ENCODE peak calls at places on chromosome 12, in eight cellular contexts. G is CD4-positive, alpha-beta T cell; H is uterus; T is HFFc6; D is AG09319; A is sigmoid colon; X is MCF 10A; Y is IMR-90. U is an unnamed sample.

GRCh38 chr12:73841963-73842362 is 695.7 kb upstream of the ATXN7L3B start:
- DNase-seq in G (no peak), H (no peak), T (no peak), D (no peak), A (no peak), X (no peak), Y (no peak), U (no peak)

GRCh38 chr12:98162906-98163678 is 352.3 kb upstream of the TMPO start:
- DNase-seq in G (no peak), H (no peak), T (no peak), D (no peak), A (no peak), X (no peak), Y (no peak), U (no peak)

GRCh38 chr12:76586764-76587395 is 27.3 kb upstream of the OSBPL8 start:
- DNase-seq in G (peak; percentile 4), H (peak; percentile 35), T (peak; percentile 52), D (no peak), A (no peak), X (peak; percentile 61), Y (peak; percentile 67), U (peak; percentile 20)

GRCh38 chr12:112116232-112117060 is 7.9 kb upstream of the NAA25 start:
- DNase-seq in G (no peak), H (peak; percentile 24), T (peak; percentile 46), D (no peak), A (peak; percentile 70), X (peak; percentile 35), Y (peak; percentile 61), U (peak; percentile 46)

GRCh38 chr12:47561746-47562145 is 144.1 kb downstream of the RPAP3 start:
- DNase-seq in G (no peak), H (no peak), T (no peak), D (no peak), A (no peak), X (no peak), Y (no peak), U (no peak)

GRCh38 chr12:24679135-24679534 is 269.8 kb downstream of the BCAT1 start:
- DNase-seq in G (no peak), H (no peak), T (no peak), D (no peak), A (no peak), X (peak; percentile 38), Y (peak; percentile 40), U (no peak)

GRCh38 chr12:107319536-107320030 is 226.2 kb upstream of the CRY1 start:
- DNase-seq in G (no peak), H (no peak), T (no peak), D (no peak), A (no peak), X (no peak), Y (no peak), U (no peak)

GRCh38 chr12:4383304-4383865 is 3.9 kb upstream of the FGF23 start:
- DNase-seq in G (no peak), H (no peak), T (no peak), D (no peak), A (no peak), X (peak; percentile 8), Y (no peak), U (no peak)

GRCh38 chr12:64082866-64083268 is 139.2 kb downstream of the KICS2 start:
- DNase-seq in G (no peak), H (no peak), T (no peak), D (no peak), A (no peak), X (no peak), Y (no peak), U (no peak)

GRCh38 chr12:27535318-27535717 is 11.3 kb downstream of the PPFIBP1 start:
- DNase-seq in G (no peak), H (no peak), T (no peak), D (no peak), A (no peak), X (no peak), Y (no peak), U (no peak)

GRCh38 chr12:45435945-45436710 is 220.2 kb downstream of the ANO6 start:
- DNase-seq in G (no peak), H (no peak), T (no peak), D (peak; percentile 53), A (no peak), X (no peak), Y (no peak), U (no peak)

GRCh38 chr12:89450922-89451321 is 73.7 kb downstream of the GALNT4 start:
- DNase-seq in G (no peak), H (no peak), T (peak; percentile 48), D (no peak), A (no peak), X (no peak), Y (peak; percentile 76), U (no peak)

GRCh38 chr12:13841358-13841757 is 140.0 kb downstream of the GRIN2B start:
- DNase-seq in G (no peak), H (no peak), T (no peak), D (no peak), A (no peak), X (no peak), Y (no peak), U (no peak)

GRCh38 chr12:115632323-115632722 is 645.2 kb downstream of the MED13L start:
- DNase-seq in G (no peak), H (no peak), T (no peak), D (no peak), A (no peak), X (peak; percentile 38), Y (peak; percentile 28), U (no peak)
- TF ChIP-seq CTCF in G (no peak), H (no peak), T (peak; percentile 64), D (no peak), A (no peak), X (peak; percentile 46), Y (peak; percentile 36), U (peak; percentile 5)

GRCh38 chr12:77728018-77728417 is 102.7 kb upstream of the NAV3 start:
- DNase-seq in G (no peak), H (no peak), T (no peak), D (no peak), A (no peak), X (no peak), Y (no peak), U (no peak)

GRCh38 chr12:77723308-77723707 is 107.4 kb upstream of the NAV3 start:
- DNase-seq in G (no peak), H (no peak), T (no peak), D (no peak), A (no peak), X (peak; percentile 22), Y (no peak), U (no peak)

GRCh38 chr12:77727442-77728001 is 103.2 kb upstream of the NAV3 start:
- DNase-seq in G (no peak), H (no peak), T (no peak), D (no peak), A (no peak), X (no peak), Y (no peak), U (no peak)

GRCh38 chr12:77725611-77726010 is 105.1 kb upstream of the NAV3 start:
- DNase-seq in G (no peak), H (no peak), T (peak; percentile 95), D (no peak), A (no peak), X (no peak), Y (peak; percentile 67), U (no peak)

DNA sequence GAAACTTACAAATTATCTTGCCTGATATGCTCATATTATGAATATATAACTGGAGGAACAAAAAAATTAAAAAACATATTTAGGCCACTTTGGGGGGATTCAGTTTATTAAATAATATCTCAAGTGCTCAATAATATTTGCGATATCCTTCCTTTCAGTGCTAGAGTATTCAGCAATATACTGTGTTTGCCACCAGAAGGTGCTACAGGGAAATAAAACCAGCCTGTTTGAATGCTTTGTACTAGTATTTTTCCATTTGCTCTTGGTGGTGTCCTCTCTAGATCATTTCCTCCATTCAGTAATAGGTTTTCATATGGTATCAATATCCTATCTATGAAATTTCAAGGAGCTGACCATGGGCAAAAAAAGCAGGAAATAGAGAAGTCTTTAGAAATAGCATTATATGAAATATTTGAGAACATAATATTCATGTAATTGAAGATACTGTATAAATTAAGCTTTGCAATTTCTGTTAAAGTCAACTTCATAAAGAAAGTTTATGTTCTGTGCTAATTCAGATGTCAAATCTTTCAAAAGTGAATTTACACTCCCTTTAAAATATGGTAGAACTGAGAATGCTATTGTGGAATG is 106.2 kb upstream of the NAV3 start:
- DNase-seq in G (no peak), H (no peak), T (peak; percentile 61), D (no peak), A (no peak), X (peak; percentile 64), Y (peak; percentile 45), U (no peak)
- TF ChIP-seq CTCF in G (no peak), H (peak; percentile 60), T (peak; percentile 86), D (peak; percentile 65), A (peak; percentile 21), X (peak; percentile 78), Y (peak; percentile 69), U (peak; percentile 63)

GRCh38 chr12:118164798-118165486 is 29.0 kb downstream of the PEBP1 start:
- DNase-seq in G (no peak), H (no peak), T (peak; percentile 16), D (no peak), A (no peak), X (peak; percentile 40), Y (peak; percentile 33), U (no peak)
- TF ChIP-seq CTCF in G (peak; percentile 27), H (no peak), T (peak; percentile 73), D (peak; percentile 54), A (no peak), X (peak; percentile 59), Y (peak; percentile 48), U (peak; percentile 43)

GRCh38 chr12:57278465-57279453 is 27.8 kb upstream of the STAC3 start:
- DNase-seq in G (no peak), H (no peak), T (no peak), D (no peak), A (no peak), X (no peak), Y (peak; percentile 42), U (no peak)

GRCh38 chr12:57280234-57281062 is 29.5 kb upstream of the STAC3 start:
- DNase-seq in G (peak; percentile 46), H (peak; percentile 66), T (peak; percentile 94), D (peak; percentile 58), A (peak; percentile 64), X (peak; percentile 90), Y (peak; percentile 99), U (peak; percentile 85)

GRCh38 chr12:57273516-57273915 is 22.5 kb upstream of the STAC3 start:
- DNase-seq in G (no peak), H (no peak), T (no peak), D (no peak), A (no peak), X (no peak), Y (no peak), U (no peak)

GRCh38 chr12:57272337-57273151 is 21.6 kb upstream of the STAC3 start:
- DNase-seq in G (no peak), H (no peak), T (peak; percentile 43), D (no peak), A (no peak), X (no peak), Y (peak; percentile 45), U (no peak)

DNA sequence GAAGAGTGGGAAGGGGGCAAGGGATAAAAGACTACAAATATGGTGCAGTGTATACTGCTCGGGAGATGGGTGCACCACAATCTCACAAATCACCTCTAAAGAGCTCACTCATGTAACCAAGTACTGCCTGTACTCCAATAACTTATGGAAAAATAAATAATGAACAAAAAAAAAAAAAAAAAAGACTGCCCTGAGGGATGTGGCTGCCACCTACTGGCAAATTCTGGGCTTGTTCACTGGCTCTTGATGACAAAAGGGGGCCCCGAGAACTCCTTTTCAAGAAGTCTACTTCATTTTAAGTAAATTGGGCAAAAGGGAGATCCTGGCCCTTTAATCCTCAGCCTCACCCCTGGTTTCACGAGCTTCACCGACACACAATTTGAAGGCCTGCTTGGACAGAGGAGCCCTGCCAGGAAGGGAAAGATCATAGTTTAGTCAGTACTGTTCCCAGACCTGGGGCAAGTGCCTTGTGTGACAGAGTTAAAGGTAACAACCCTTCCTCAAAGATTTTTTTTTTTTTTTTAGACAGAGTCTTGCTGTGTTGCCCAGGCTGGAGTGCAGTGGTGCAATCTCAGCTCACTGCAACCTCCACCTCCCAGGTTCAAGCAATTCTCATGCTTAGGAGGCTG is 26.1 kb upstream of the STAC3 start:
- DNase-seq in G (no peak), H (no peak), T (peak; percentile 47), D (no peak), A (no peak), X (peak; percentile 13), Y (peak; percentile 49), U (no peak)
- TF ChIP-seq CTCF in G (no peak), H (no peak), T (peak; percentile 78), D (peak; percentile 44), A (no peak), X (peak; percentile 24), Y (peak; percentile 60), U (no peak)

U was measured in GM10248.